ENCODE peak calls at places on chromosomes 1 and 21, in nine cellular contexts. One of them, this sample, is unnamed.

GRCh38 chr1:35505911-35506798 is 51.0 kb downstream of the KIAA0319L start:
- DNase-seq in PC-3: peak
- DNase-seq in heart left ventricle: peak
- DNase-seq in Peyer's patch: peak
- DNase-seq in A549: peak
- DNase-seq in aorta: no peak
- DNase-seq in lower lobe of right lung: no peak
- DNase-seq in kidney epithelial cell: peak
- DNase-seq in A673: peak
- DNase-seq in this sample: peak

GRCh38 chr1:68808351-68808750 is 311.5 kb upstream of the DEPDC1 start:
- DNase-seq in PC-3: no peak
- DNase-seq in heart left ventricle: no peak
- DNase-seq in Peyer's patch: no peak
- DNase-seq in A549: no peak
- DNase-seq in aorta: no peak
- DNase-seq in lower lobe of right lung: no peak
- DNase-seq in kidney epithelial cell: no peak
- DNase-seq in A673: no peak
- DNase-seq in this sample: no peak

GRCh38 chr1:13759072-13759471 is 59.1 kb downstream of the PRDM2 start:
- DNase-seq in PC-3: peak
- DNase-seq in heart left ventricle: no peak
- DNase-seq in Peyer's patch: no peak
- DNase-seq in A549: no peak
- DNase-seq in aorta: no peak
- DNase-seq in lower lobe of right lung: no peak
- DNase-seq in kidney epithelial cell: no peak
- DNase-seq in A673: no peak
- DNase-seq in this sample: no peak

GRCh38 chr21:17139696-17140095 is 373.1 kb upstream of the CXADR start:
- DNase-seq in PC-3: no peak
- DNase-seq in heart left ventricle: no peak
- DNase-seq in Peyer's patch: no peak
- DNase-seq in A549: no peak
- DNase-seq in aorta: no peak
- DNase-seq in lower lobe of right lung: no peak
- DNase-seq in kidney epithelial cell: no peak
- DNase-seq in A673: no peak
- DNase-seq in this sample: no peak

GRCh38 chr1:30822006-30822405 is 64.4 kb upstream of the LAPTM5 start:
- DNase-seq in PC-3: no peak
- DNase-seq in heart left ventricle: no peak
- DNase-seq in Peyer's patch: no peak
- DNase-seq in A549: no peak
- DNase-seq in aorta: no peak
- DNase-seq in lower lobe of right lung: no peak
- DNase-seq in kidney epithelial cell: no peak
- DNase-seq in A673: no peak
- DNase-seq in this sample: no peak

GRCh38 chr1:66137235-66137634 is 344.5 kb downstream of the PDE4B start:
- DNase-seq in PC-3: no peak
- DNase-seq in heart left ventricle: no peak
- DNase-seq in Peyer's patch: no peak
- DNase-seq in A549: no peak
- DNase-seq in aorta: no peak
- DNase-seq in lower lobe of right lung: no peak
- DNase-seq in kidney epithelial cell: no peak
- DNase-seq in A673: peak
- DNase-seq in this sample: no peak

GRCh38 chr1:11650331-11650991 is 3.8 kb downstream of the FBXO2 start:
- DNase-seq in PC-3: peak
- DNase-seq in heart left ventricle: peak
- DNase-seq in Peyer's patch: peak
- DNase-seq in A549: peak
- DNase-seq in aorta: peak
- DNase-seq in lower lobe of right lung: peak
- DNase-seq in kidney epithelial cell: no peak
- DNase-seq in A673: peak
- DNase-seq in this sample: peak

GRCh38 chr1:42081475-42081874 is 71.7 kb upstream of the GUCA2B start:
- DNase-seq in PC-3: no peak
- DNase-seq in heart left ventricle: no peak
- DNase-seq in Peyer's patch: no peak
- DNase-seq in A549: no peak
- DNase-seq in aorta: peak
- DNase-seq in lower lobe of right lung: peak
- DNase-seq in kidney epithelial cell: no peak
- DNase-seq in A673: no peak
- DNase-seq in this sample: no peak

GRCh38 chr1:61742620-61743431 is 546 bp downstream of the PATJ start:
- DNase-seq in PC-3: peak
- DNase-seq in heart left ventricle: peak
- DNase-seq in Peyer's patch: no peak
- DNase-seq in A549: peak
- DNase-seq in aorta: peak
- DNase-seq in lower lobe of right lung: peak
- DNase-seq in kidney epithelial cell: no peak
- DNase-seq in A673: peak
- DNase-seq in this sample: no peak

GRCh38 chr1:197736689-197737088 is 38.6 kb downstream of the DENND1B start:
- DNase-seq in PC-3: peak
- DNase-seq in heart left ventricle: no peak
- DNase-seq in Peyer's patch: no peak
- DNase-seq in A549: peak
- DNase-seq in aorta: no peak
- DNase-seq in lower lobe of right lung: no peak
- DNase-seq in kidney epithelial cell: no peak
- DNase-seq in A673: no peak
- DNase-seq in this sample: no peak

GRCh38 chr1:8004803-8005573 is 21.1 kb downstream of the ERRFI1 start:
- DNase-seq in PC-3: peak
- DNase-seq in heart left ventricle: peak
- DNase-seq in Peyer's patch: peak
- DNase-seq in A549: peak
- DNase-seq in aorta: peak
- DNase-seq in lower lobe of right lung: peak
- DNase-seq in kidney epithelial cell: no peak
- DNase-seq in A673: peak
- DNase-seq in this sample: no peak

GRCh38 chr1:164660415-164661174 is 101.6 kb downstream of the PBX1 start:
- DNase-seq in PC-3: peak
- DNase-seq in heart left ventricle: no peak
- DNase-seq in Peyer's patch: no peak
- DNase-seq in A549: no peak
- DNase-seq in aorta: no peak
- DNase-seq in lower lobe of right lung: no peak
- DNase-seq in kidney epithelial cell: peak
- DNase-seq in A673: no peak
- DNase-seq in this sample: peak

GRCh38 chr1:60126733-60127132 is 53.2 kb upstream of the C1orf87 start:
- DNase-seq in PC-3: no peak
- DNase-seq in heart left ventricle: no peak
- DNase-seq in Peyer's patch: no peak
- DNase-seq in A549: peak
- DNase-seq in aorta: no peak
- DNase-seq in lower lobe of right lung: no peak
- DNase-seq in kidney epithelial cell: no peak
- DNase-seq in A673: peak
- DNase-seq in this sample: no peak

GRCh38 chr1:26275580-26276431 is 4.1 kb upstream of the SH3BGRL3 start:
- DNase-seq in PC-3: peak
- DNase-seq in heart left ventricle: peak
- DNase-seq in Peyer's patch: peak
- DNase-seq in A549: peak
- DNase-seq in aorta: peak
- DNase-seq in lower lobe of right lung: peak
- DNase-seq in kidney epithelial cell: no peak
- DNase-seq in A673: peak
- DNase-seq in this sample: peak

GRCh38 chr1:230270185-230270939 is 155.8 kb downstream of the PGBD5 start:
- DNase-seq in PC-3: no peak
- DNase-seq in heart left ventricle: no peak
- DNase-seq in Peyer's patch: no peak
- DNase-seq in A549: no peak
- DNase-seq in aorta: peak
- DNase-seq in lower lobe of right lung: no peak
- DNase-seq in kidney epithelial cell: no peak
- DNase-seq in A673: peak
- DNase-seq in this sample: no peak
- H3K4me3 ChIP-seq in PC-3: no peak
- H3K4me3 ChIP-seq in heart left ventricle: no peak
- H3K4me3 ChIP-seq in Peyer's patch: no peak
- H3K4me3 ChIP-seq in A549: no peak
- H3K4me3 ChIP-seq in aorta: no peak
- H3K4me3 ChIP-seq in lower lobe of right lung: no peak
- H3K4me3 ChIP-seq in kidney epithelial cell: no peak
- H3K4me3 ChIP-seq in A673: peak
- H3K4me3 ChIP-seq in this sample: no peak

DNA sequence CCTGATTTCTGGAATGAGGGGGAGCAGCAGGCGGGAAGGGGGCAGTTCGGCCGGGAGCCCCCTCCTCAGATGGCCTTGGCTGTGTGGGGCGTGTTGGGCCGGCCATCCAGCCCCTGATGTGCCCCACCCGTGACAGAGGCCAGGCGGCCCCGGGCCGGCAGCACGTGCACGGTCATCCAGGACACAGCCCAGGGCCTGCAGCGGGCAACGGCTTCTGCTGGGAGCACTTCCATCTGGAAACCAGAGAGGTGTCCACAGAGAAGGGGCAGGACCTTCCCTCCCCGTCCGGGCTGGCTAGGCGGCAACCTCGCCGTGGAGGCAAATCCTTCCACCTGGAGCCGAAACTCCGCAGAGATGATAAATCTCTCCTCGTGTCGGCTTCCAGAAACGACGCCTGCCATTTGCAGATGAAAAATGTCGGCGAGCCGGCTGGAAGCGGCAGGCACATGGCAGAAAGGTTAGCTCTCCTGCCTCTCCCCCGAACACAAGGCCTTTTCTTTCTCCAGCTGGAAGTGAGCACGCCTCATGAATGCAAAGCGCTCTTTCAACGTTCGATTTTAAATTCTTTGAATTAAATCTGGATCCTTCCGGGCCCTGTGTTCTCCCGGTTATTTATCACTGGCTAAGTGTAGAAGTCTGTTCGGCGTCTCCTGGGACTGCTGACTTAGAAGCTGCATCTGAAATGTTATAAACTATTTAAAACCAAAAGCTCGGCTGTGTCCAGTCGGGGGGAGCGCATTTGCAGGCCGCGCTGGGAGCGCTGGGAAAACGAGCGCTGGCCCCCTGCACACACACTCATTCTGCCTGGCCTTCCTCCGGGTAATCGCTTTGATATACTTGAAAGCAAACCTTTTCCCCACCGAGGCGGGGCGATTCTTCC is 9.4 kb upstream of the ACTRT2 start:
- DNase-seq in PC-3: no peak
- DNase-seq in heart left ventricle: no peak
- DNase-seq in Peyer's patch: no peak
- DNase-seq in A549: no peak
- DNase-seq in aorta: peak
- DNase-seq in lower lobe of right lung: peak
- DNase-seq in kidney epithelial cell: no peak
- DNase-seq in A673: no peak
- DNase-seq in this sample: no peak
- H3K4me3 ChIP-seq in PC-3: no peak
- H3K4me3 ChIP-seq in heart left ventricle: no peak
- H3K4me3 ChIP-seq in Peyer's patch: no peak
- H3K4me3 ChIP-seq in A549: no peak
- H3K4me3 ChIP-seq in aorta: no peak
- H3K4me3 ChIP-seq in lower lobe of right lung: no peak
- H3K4me3 ChIP-seq in kidney epithelial cell: no peak
- H3K4me3 ChIP-seq in A673: no peak
- H3K4me3 ChIP-seq in this sample: no peak

GRCh38 chr21:39182484-39183271 is 573 bp downstream of the PSMG1 start:
- DNase-seq in PC-3: peak
- DNase-seq in heart left ventricle: no peak
- DNase-seq in Peyer's patch: no peak
- DNase-seq in A549: peak
- DNase-seq in aorta: no peak
- DNase-seq in lower lobe of right lung: no peak
- DNase-seq in kidney epithelial cell: no peak
- DNase-seq in A673: peak
- DNase-seq in this sample: peak

GRCh38 chr21:39181205-39181818 is 1.9 kb downstream of the PSMG1 start:
- DNase-seq in PC-3: no peak
- DNase-seq in heart left ventricle: no peak
- DNase-seq in Peyer's patch: no peak
- DNase-seq in A549: no peak
- DNase-seq in aorta: no peak
- DNase-seq in lower lobe of right lung: no peak
- DNase-seq in kidney epithelial cell: no peak
- DNase-seq in A673: no peak
- DNase-seq in this sample: no peak

GRCh38 chr21:39180429-39181019 is 2.7 kb downstream of the PSMG1 start:
- DNase-seq in PC-3: peak
- DNase-seq in heart left ventricle: no peak
- DNase-seq in Peyer's patch: no peak
- DNase-seq in A549: peak
- DNase-seq in aorta: no peak
- DNase-seq in lower lobe of right lung: no peak
- DNase-seq in kidney epithelial cell: no peak
- DNase-seq in A673: peak
- DNase-seq in this sample: no peak

GRCh38 chr21:39183272-39184049 is at the start of gene PSMG1:
- DNase-seq in PC-3: peak
- DNase-seq in heart left ventricle: peak
- DNase-seq in Peyer's patch: peak
- DNase-seq in A549: peak
- DNase-seq in aorta: peak
- DNase-seq in lower lobe of right lung: peak
- DNase-seq in kidney epithelial cell: peak
- DNase-seq in A673: peak
- DNase-seq in this sample: peak

GRCh38 chr21:39182016-39182415 is 1.2 kb downstream of the PSMG1 start:
- DNase-seq in PC-3: no peak
- DNase-seq in heart left ventricle: no peak
- DNase-seq in Peyer's patch: no peak
- DNase-seq in A549: no peak
- DNase-seq in aorta: no peak
- DNase-seq in lower lobe of right lung: no peak
- DNase-seq in kidney epithelial cell: no peak
- DNase-seq in A673: no peak
- DNase-seq in this sample: no peak
- H3K4me3 ChIP-seq in PC-3: peak
- H3K4me3 ChIP-seq in heart left ventricle: no peak
- H3K4me3 ChIP-seq in Peyer's patch: peak
- H3K4me3 ChIP-seq in A549: peak
- H3K4me3 ChIP-seq in aorta: peak
- H3K4me3 ChIP-seq in lower lobe of right lung: peak
- H3K4me3 ChIP-seq in kidney epithelial cell: peak
- H3K4me3 ChIP-seq in A673: peak
- H3K4me3 ChIP-seq in this sample: peak

GRCh38 chr1:112435448-112435847 is 39.4 kb downstream of the CTTNBP2NL start:
- DNase-seq in PC-3: no peak
- DNase-seq in heart left ventricle: no peak
- DNase-seq in Peyer's patch: no peak
- DNase-seq in A549: no peak
- DNase-seq in aorta: no peak
- DNase-seq in lower lobe of right lung: no peak
- DNase-seq in kidney epithelial cell: no peak
- DNase-seq in A673: no peak
- DNase-seq in this sample: no peak
- H3K4me3 ChIP-seq in PC-3: no peak
- H3K4me3 ChIP-seq in heart left ventricle: no peak
- H3K4me3 ChIP-seq in Peyer's patch: no peak
- H3K4me3 ChIP-seq in A549: no peak
- H3K4me3 ChIP-seq in aorta: no peak
- H3K4me3 ChIP-seq in lower lobe of right lung: no peak
- H3K4me3 ChIP-seq in kidney epithelial cell: no peak
- H3K4me3 ChIP-seq in A673: no peak
- H3K4me3 ChIP-seq in this sample: no peak

GRCh38 chr21:45970674-45971486 is 10.7 kb upstream of the COL6A1 start:
- DNase-seq in PC-3: peak
- DNase-seq in heart left ventricle: peak
- DNase-seq in Peyer's patch: no peak
- DNase-seq in A549: peak
- DNase-seq in aorta: peak
- DNase-seq in lower lobe of right lung: no peak
- DNase-seq in kidney epithelial cell: no peak
- DNase-seq in A673: peak
- DNase-seq in this sample: no peak
- H3K4me3 ChIP-seq in PC-3: no peak
- H3K4me3 ChIP-seq in heart left ventricle: no peak
- H3K4me3 ChIP-seq in Peyer's patch: no peak
- H3K4me3 ChIP-seq in A549: no peak
- H3K4me3 ChIP-seq in aorta: no peak
- H3K4me3 ChIP-seq in lower lobe of right lung: no peak
- H3K4me3 ChIP-seq in kidney epithelial cell: no peak
- H3K4me3 ChIP-seq in A673: no peak
- H3K4me3 ChIP-seq in this sample: no peak